ENCODE peak calls at places on chromosomes 13 and 19, in five cellular contexts. E is ACHN, A is HTR-8/SVneo, P is AG04450, S is Karpas-422. Q is an unnamed sample.

GRCh38 chr19:54325194-54325621 is 12.2 kb upstream of the LILRA5 start:
- DNase-seq in S (peak), E (peak), A (peak), P (no peak), Q (peak)

GRCh38 chr13:113120300-113121182 is 2.1 kb upstream of the F10 start:
- DNase-seq in S (no peak), E (no peak), P (no peak), A (no peak), Q (no peak)

GRCh38 chr13:98445340-98446233 is 131.3 kb downstream of the STK24 start:
- DNase-seq in A (peak), E (peak), S (peak), P (no peak), Q (peak)

GRCh38 chr19:19461671-19462622 is 53.4 kb downstream of the TSSK6 start:
- DNase-seq in E (no peak), P (no peak), A (no peak), S (no peak), Q (peak)

GRCh38 chr19:741506-742131 is 9.3 kb upstream of the MISP start:
- DNase-seq in E (peak), S (peak), P (no peak), A (peak), Q (peak)

GRCh38 chr13:53010374-53011105 is 18.1 kb upstream of the OLFM4 start:
- DNase-seq in S (peak), E (no peak), P (no peak), A (no peak), Q (no peak)

GRCh38 chr13:97568850-97569249 is 134.9 kb downstream of the RAP2A start:
- DNase-seq in E (no peak), S (no peak), P (no peak), A (no peak), Q (no peak)

GRCh38 chr13:100630564-100630963 is 42.0 kb upstream of the GGACT start:
- DNase-seq in P (no peak), S (no peak), A (no peak), E (no peak), Q (peak)

GRCh38 chr13:51065372-51066090 is 45.5 kb downstream of the C13orf42 start:
- DNase-seq in A (no peak), E (no peak), P (no peak), S (no peak), Q (no peak)

GRCh38 chr19:39083983-39084731 is at the start of gene ACP7:
- DNase-seq in A (no peak), P (no peak), S (no peak), E (no peak), Q (peak)

GRCh38 chr13:76210262-76210661 is 574.1 kb downstream of the LMO7 start:
- DNase-seq in S (no peak), A (no peak), E (peak), P (no peak), Q (no peak)

GRCh38 chr13:77345150-77345780 is 18.4 kb upstream of the MYCBP2 start:
- DNase-seq in E (no peak), P (no peak), A (no peak), S (no peak), Q (no peak)

GRCh38 chr19:36128392-36128736 is 11.5 kb upstream of the CAPNS1 start:
- DNase-seq in E (no peak), S (no peak), P (no peak), A (no peak), Q (peak)

GRCh38 chr13:45196622-45197021 is 4.2 kb downstream of the KCTD4 start:
- DNase-seq in S (no peak), P (no peak), A (no peak), E (peak), Q (no peak)

GRCh38 chr13:111949311-111949710 is 117.6 kb upstream of the SOX1 start:
- DNase-seq in A (no peak), S (no peak), P (no peak), E (no peak), Q (no peak)

GRCh38 chr19:47158879-47159509 is 28.4 kb downstream of the SAE1 start:
- DNase-seq in S (no peak), A (no peak), E (no peak), P (no peak), Q (no peak)

GRCh38 chr13:66689628-66690027 is 540.5 kb downstream of the PCDH9 start:
- DNase-seq in A (no peak), S (peak), E (peak), P (no peak), Q (peak)

GRCh38 chr13:45280751-45281634 is 60.0 kb downstream of the TPT1 start:
- DNase-seq in P (peak), A (peak), E (peak), S (peak), Q (peak)

GRCh38 chr19:29667941-29668340 is 2.7 kb downstream of the PLEKHF1 start:
- DNase-seq in A (no peak), P (no peak), S (peak), E (no peak), Q (no peak)

GRCh38 chr13:53161231-53161630 is 132.6 kb downstream of the OLFM4 start:
- DNase-seq in S (no peak), E (no peak), P (no peak), A (no peak), Q (no peak)

Q was measured in GM23338.